ENCODE peak calls at places on chromosome 22, in six cellular contexts. J is lung; P is pulmonary artery endothelial cell; L is activated CD4-positive, alpha-beta T cell treated with anti-CD3 and anti-CD28 coated beads, Interleukin-2, amount 10 ng/mL, durations not matched to agents 7 days and 5 days; S is WTC11; G is head of caudate nucleus. M is an unnamed sample.

GRCh38 chr22:44145544-44145943 is 35.2 kb upstream of the PARVG start:
- DNase-seq in J (no peak), P (no peak), L (no peak), S (no peak), G (no peak), M (no peak)

GRCh38 chr22:32265882-32266767 is 11.0 kb upstream of the SLC5A4 start:
- DNase-seq in J (peak), P (peak), L (peak), S (peak), G (peak), M (no peak)

GRCh38 chr22:32754413-32755041 is 47.0 kb upstream of the TIMP3 start:
- DNase-seq in J (no peak), P (no peak), L (no peak), S (no peak), G (no peak), M (no peak)

GRCh38 chr22:36136988-36137387 is 23.6 kb downstream of the APOL3 start:
- DNase-seq in J (no peak), P (no peak), L (no peak), S (no peak), G (no peak), M (no peak)

GRCh38 chr22:23878219-23878618 is 16.0 kb upstream of the MIF start:
- DNase-seq in J (no peak), P (no peak), L (no peak), S (no peak), G (no peak), M (no peak)

GRCh38 chr22:45777046-45777851 is 105.6 kb downstream of the ATXN10 start:
- DNase-seq in J (no peak), P (no peak), L (no peak), S (no peak), G (no peak), M (no peak)

GRCh38 chr22:31313366-31314147 is 21.3 kb upstream of the PIK3IP1 start:
- DNase-seq in J (peak), P (no peak), L (peak), S (peak), G (peak), M (no peak)

GRCh38 chr22:43154887-43155536 is 3.7 kb downstream of the TSPO start:
- DNase-seq in J (peak), P (no peak), L (no peak), S (no peak), G (no peak), M (no peak)

GRCh38 chr22:26587991-26588613 is 1.8 kb downstream of the TPST2 start:
- DNase-seq in J (no peak), P (no peak), L (no peak), S (no peak), G (no peak), M (no peak)

GRCh38 chr22:27507935-27508504 is 293.5 kb downstream of the MN1 start:
- DNase-seq in J (no peak), P (no peak), L (no peak), S (no peak), G (no peak), M (no peak)

GRCh38 chr22:37334859-37335818 is 52.8 kb downstream of the CYTH4 start:
- DNase-seq in J (no peak), P (no peak), L (no peak), S (peak), G (no peak), M (no peak)

GRCh38 chr22:42670921-42671709 is 21.9 kb upstream of the CYB5R3 start:
- DNase-seq in J (no peak), P (peak), L (no peak), S (no peak), G (no peak), M (no peak)

GRCh38 chr22:43260818-43261217 is 73.9 kb upstream of the TTLL12 start:
- DNase-seq in J (no peak), P (no peak), L (no peak), S (no peak), G (no peak), M (no peak)

GRCh38 chr22:20566420-20567260 is 59.2 kb downstream of the MED15 start:
- DNase-seq in J (no peak), P (no peak), L (peak), S (no peak), G (no peak), M (no peak)

GRCh38 chr22:45460288-45461109 is 42.2 kb upstream of the FBLN1 start:
- DNase-seq in J (no peak), P (no peak), L (no peak), S (no peak), G (no peak), M (no peak)